ENCODE peak calls at places on chromosomes 16 and 17, in ten cellular contexts. X is frontal cortex; O is T-helper 2 cell treated with Interferon-gamma antibody and Interleukin-4, amounts not matched to agents 5 μg/mL and 100 μg/mL, for 36 hours; S is NAMALWA; J is ascending aorta; D is B cell; T is left colon; F is ELF-1; E is hepatic stellate cell; U is GM19239. G is an unnamed sample.

GRCh38 chr17:6831662-6832263 is at the start of gene TEKT1:
- DNase-seq in X (peak), O (peak), S (no peak), J (peak), D (peak), T (peak), F (peak), E (peak), U (peak), G (peak)

GRCh38 chr17:52064791-52065211 is 93.7 kb downstream of the CA10 start:
- DNase-seq in X (no peak), O (no peak), S (no peak), J (no peak), D (no peak), T (no peak), F (no peak), E (no peak), U (no peak), G (no peak)

GRCh38 chr17:14359251-14359939 is 58.5 kb downstream of the HS3ST3B1 start:
- DNase-seq in X (no peak), O (peak), S (no peak), J (no peak), D (peak), T (no peak), F (no peak), E (no peak), U (peak), G (no peak)

GRCh38 chr17:73341350-73342056 is 29.7 kb upstream of the CDC42EP4 start:
- DNase-seq in X (no peak), O (no peak), S (no peak), J (no peak), D (no peak), T (no peak), F (no peak), E (no peak), U (no peak), G (no peak)

GRCh38 chr16:71352466-71352865 is 6.1 kb upstream of the CALB2 start:
- DNase-seq in X (no peak), O (no peak), S (no peak), J (no peak), D (no peak), T (no peak), F (no peak), E (no peak), U (no peak), G (peak)

GRCh38 chr17:50835563-50836231 is at the start of gene WFIKKN2:
- DNase-seq in X (no peak), O (no peak), S (no peak), J (no peak), D (no peak), T (peak), F (no peak), E (no peak), U (no peak), G (no peak)

GRCh38 chr17:62725791-62726249 is 82.3 kb downstream of the MARCHF10 start:
- DNase-seq in X (no peak), O (no peak), S (no peak), J (no peak), D (no peak), T (peak), F (no peak), E (no peak), U (no peak), G (no peak)

GRCh38 chr16:70399951-70400350 is 38.9 kb downstream of the ST3GAL2 start:
- DNase-seq in X (no peak), O (no peak), S (no peak), J (no peak), D (no peak), T (no peak), F (no peak), E (no peak), U (no peak), G (no peak)

GRCh38 chr17:45229681-45230409 is 8.2 kb downstream of the FMNL1 start:
- DNase-seq in X (no peak), O (peak), S (no peak), J (no peak), D (no peak), T (no peak), F (no peak), E (no peak), U (no peak), G (no peak)